ENCODE peak calls at places on chromosomes 4 and X, in seven cellular contexts. N, K, V, B, D, H and Y are unnamed samples.

GRCh38 chr4:163473576-163473975 is at the start of gene TKTL2:
- DNase-seq in N (no peak), K (no peak), V (no peak), B (no peak), D (no peak), H (no peak), Y (no peak)

GRCh38 chrX:124406294-124407013 is 60.1 kb downstream of the SH2D1A start:
- DNase-seq in N (peak; percentile 3), K (peak; percentile 93), V (peak; percentile 8), B (peak; percentile 24), D (no peak), H (peak; percentile 78), Y (peak; percentile 49)

GRCh38 chr4:128424524-128425195 is 137.0 kb upstream of the PGRMC2 start:
- DNase-seq in N (no peak), K (peak; percentile 1), V (no peak), B (no peak), D (no peak), H (peak; percentile 60), Y (no peak)

GRCh38 chrX:79415056-79415455 is 47.9 kb upstream of the ITM2A start:
- DNase-seq in N (no peak), K (no peak), V (no peak), B (no peak), D (no peak), H (no peak), Y (no peak)

GRCh38 chrX:70168238-70169188 is 8.8 kb upstream of the DGAT2L6 start:
- DNase-seq in N (no peak), K (peak; percentile 75), V (peak; percentile 35), B (no peak), D (no peak), H (peak; percentile 73), Y (no peak)

GRCh38 chr4:89438102-89438831 is 130.7 kb upstream of the GPRIN3 start:
- DNase-seq in N (no peak), K (peak; percentile 66), V (no peak), B (peak; percentile 16), D (no peak), H (peak; percentile 68), Y (peak; percentile 78)

GRCh38 chr4:116400480-116400879 is 684.9 kb downstream of the TRAM1L1 start:
- DNase-seq in N (no peak), K (peak; percentile 41), V (no peak), B (no peak), D (no peak), H (no peak), Y (no peak)

GRCh38 chr4:70651864-70652506 is 14.3 kb downstream of the JCHAIN start:
- DNase-seq in N (no peak), K (peak; percentile 77), V (no peak), B (no peak), D (no peak), H (peak; percentile 53), Y (peak; percentile 46)

GRCh38 chr4:121108557-121108956 is 36.2 kb upstream of the NDNF start:
- DNase-seq in N (no peak), K (no peak), V (no peak), B (no peak), D (no peak), H (no peak), Y (no peak)

GRCh38 chr4:11053601-11054000 is 369.0 kb upstream of the CLNK start:
- DNase-seq in N (no peak), K (no peak), V (no peak), B (no peak), D (no peak), H (no peak), Y (no peak)

GRCh38 chr4:181293541-181293940 is 949.7 kb upstream of the TENM3 start:
- DNase-seq in N (no peak), K (no peak), V (no peak), B (no peak), D (no peak), H (no peak), Y (no peak)

GRCh38 chrX:4935846-4936245 is 1222.4 kb upstream of the PRKX start:
- DNase-seq in N (no peak), K (peak; percentile 59), V (no peak), B (no peak), D (no peak), H (no peak), Y (no peak)

GRCh38 chrX:106802063-106802387 is 448 bp upstream of the TBC1D8B start:
- DNase-seq in N (no peak), K (no peak), V (no peak), B (no peak), D (no peak), H (no peak), Y (no peak)

GRCh38 chrX:67555578-67556203 is 11.9 kb downstream of the AR start:
- DNase-seq in N (no peak), K (peak; percentile 10), V (no peak), B (no peak), D (no peak), H (peak; percentile 59), Y (peak; percentile 46)